ENCODE peak calls at places on chromosomes 1 and 21, in seven cellular contexts. N is right cardiac atrium; X is stimulated activated CD8-positive, alpha-beta memory T cell treated with anti-CD3 and anti-CD28 coated beads, Interleukin-4, amount 100 ng/mL, for 48 hours; V is mesenchymal stem cell; G is bronchial epithelial cell; J is T follicular helper cell; O is stimulated activated CD4-positive, alpha-beta T cell treated with anti-CD3 and anti-CD28 coated beads, Interleukin-15, amount 100 ng/mL, for 24 hours. M is an unnamed sample.

GRCh38 chr1:26360807-26361604 is 7.1 kb upstream of the CRYBG2 start:
- DNase-seq in N (no peak), X (no peak), V (no peak), G (no peak), J (no peak), O (no peak), M (no peak)

GRCh38 chr1:242569867-242570266 is 45.4 kb upstream of the PLD5 start:
- DNase-seq in N (no peak), X (no peak), V (no peak), G (peak; percentile 9), J (no peak), O (no peak), M (no peak)

GRCh38 chr1:226657788-226658537 is 81.1 kb downstream of the ITPKB start:
- DNase-seq in N (peak; percentile 41), X (no peak), V (no peak), G (peak; percentile 81), J (no peak), O (no peak), M (no peak)

GRCh38 chr1:2832506-2833453 is 31.3 kb upstream of the TTC34 start:
- DNase-seq in N (peak; percentile 41), X (no peak), V (no peak), G (no peak), J (no peak), O (no peak), M (no peak)

GRCh38 chr1:156489935-156490293 is 10.7 kb downstream of the MEF2D start:
- DNase-seq in N (no peak), X (no peak), V (no peak), G (no peak), J (no peak), O (no peak), M (no peak)

GRCh38 chr1:118185083-118185899 is at the start of gene SPAG17:
- DNase-seq in N (peak; percentile 89), X (peak; percentile 36), V (peak; percentile 62), G (peak; percentile 64), J (no peak), O (peak; percentile 33), M (no peak)

GRCh38 chr1:179369751-179370341 is 4.1 kb downstream of the AXDND1 start:
- DNase-seq in N (no peak), X (no peak), V (peak; percentile 79), G (peak; percentile 67), J (no peak), O (peak; percentile 15), M (no peak)

GRCh38 chr21:41630249-41630648 is 122.3 kb upstream of the TMPRSS2 start:
- DNase-seq in N (no peak), X (no peak), V (peak; percentile 91), G (peak; percentile 100), J (no peak), O (no peak), M (no peak)

GRCh38 chr1:16281765-16282164 is 44.8 kb upstream of the CPLANE2 start:
- DNase-seq in N (no peak), X (no peak), V (no peak), G (no peak), J (no peak), O (no peak), M (no peak)

GRCh38 chr1:227949954-227950734 is 2.4 kb upstream of the WNT9A start:
- DNase-seq in N (no peak), X (peak; percentile 14), V (no peak), G (no peak), J (no peak), O (no peak), M (peak; percentile 33)

GRCh38 chr1:37734629-37735591 is 30.0 kb downstream of the EPHA10 start:
- DNase-seq in N (no peak), X (peak; percentile 55), V (no peak), G (no peak), J (no peak), O (peak; percentile 43), M (no peak)

GRCh38 chr21:41966341-41966833 is 12.6 kb upstream of the C2CD2 start:
- DNase-seq in N (no peak), X (no peak), V (peak; percentile 23), G (peak; percentile 38), J (no peak), O (no peak), M (peak; percentile 15)

GRCh38 chr1:11736746-11737639 is 1.1 kb downstream of the AGTRAP start:
- DNase-seq in N (peak; percentile 83), X (peak; percentile 61), V (peak; percentile 86), G (peak; percentile 99), J (no peak), O (peak; percentile 58), M (peak; percentile 68)

GRCh38 chr1:231803353-231803752 is 176.8 kb downstream of the DISC1 start:
- DNase-seq in N (peak; percentile 58), X (no peak), V (peak; percentile 79), G (no peak), J (no peak), O (no peak), M (no peak)

GRCh38 chr21:39033878-39034589 is 149.2 kb downstream of the PSMG1 start:
- DNase-seq in N (peak; percentile 78), X (no peak), V (no peak), G (peak; percentile 74), J (no peak), O (no peak), M (no peak)